ENCODE peak calls at places on chromosomes 5 and 9, in seven cellular contexts. L, J, E, U, X, P and Z are unnamed samples.

GRCh38 chr5:127442085-127442484 is 75.4 kb upstream of the PRRC1 start:
- DNase-seq in X (no peak), P (no peak), J (no peak), E (no peak), L (peak), U (peak), Z (no peak)

GRCh38 chr5:55471468-55471867 is 63.3 kb downstream of the PLPP1 start:
- DNase-seq in L (no peak), E (no peak), X (no peak), P (no peak), J (no peak), U (no peak), Z (no peak)

GRCh38 chr5:135248801-135249231 is 150.2 kb downstream of the MACROH2A1 start:
- DNase-seq in X (no peak), U (no peak), L (no peak), P (no peak), E (no peak), J (no peak), Z (no peak)

GRCh38 chr5:75716715-75717081 is 539 bp downstream of the POC5 start:
- DNase-seq in E (no peak), X (no peak), U (no peak), J (no peak), L (no peak), P (no peak), Z (no peak)

GRCh38 chr5:124748687-124749594 is 2.5 kb upstream of the ZNF608 start:
- DNase-seq in P (no peak), E (peak), X (peak), U (peak), J (peak), L (peak), Z (no peak)

GRCh38 chr9:114174876-114175771 is 19.8 kb downstream of the COL27A1 start:
- DNase-seq in L (no peak), J (no peak), P (no peak), X (peak), U (no peak), E (peak), Z (no peak)

GRCh38 chr9:109967651-109968331 is 187.8 kb downstream of the PALM2AKAP2 start:
- DNase-seq in U (no peak), E (no peak), L (no peak), P (no peak), J (no peak), X (no peak), Z (no peak)

GRCh38 chr5:83471405-83472212 is at the start of gene VCAN:
- DNase-seq in U (peak), P (no peak), E (peak), X (peak), L (peak), J (peak), Z (no peak)

GRCh38 chr9:71719585-71719984 is 48.7 kb downstream of the CEMIP2 start:
- DNase-seq in U (peak), P (no peak), J (peak), E (peak), X (no peak), L (peak), Z (no peak)

GRCh38 chr9:34578241-34579096 is 11.1 kb downstream of the CNTFR start:
- DNase-seq in X (no peak), E (peak), U (peak), J (no peak), P (no peak), L (peak), Z (no peak)

GRCh38 chr5:1244976-1245375 is 19.8 kb downstream of the SLC6A18 start:
- DNase-seq in X (no peak), P (no peak), J (no peak), U (no peak), E (no peak), L (no peak), Z (no peak)
- TF ChIP-seq CTCF in X (no peak), P (no peak), J (no peak), U (no peak), E (no peak), L (no peak), Z (no peak)

DNA sequence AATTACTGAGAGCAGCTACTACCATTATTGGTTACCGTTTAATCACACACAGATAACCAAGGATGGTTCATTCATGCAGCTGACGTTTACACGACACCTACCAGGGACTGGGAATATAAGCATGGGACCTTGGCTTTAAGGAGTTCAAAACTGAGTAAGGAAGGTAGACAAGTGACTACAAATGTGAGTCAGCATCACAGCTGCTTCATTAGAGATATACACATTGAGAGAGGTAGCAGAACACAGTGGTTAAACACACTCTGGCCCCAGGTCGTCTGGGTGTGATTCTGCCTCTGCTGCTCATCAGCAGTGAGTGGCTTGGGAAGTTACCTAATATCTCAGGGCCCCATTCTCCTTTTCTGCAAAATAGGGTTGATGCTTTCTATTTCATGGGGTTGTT is 268.6 kb downstream of the NR3C1 start:
- DNase-seq in U (peak), E (no peak), P (no peak), J (no peak), X (no peak), L (no peak), Z (no peak)
- TF ChIP-seq CTCF in U (no peak), E (no peak), P (no peak), J (no peak), X (no peak), L (no peak), Z (no peak)

GRCh38 chr9:73183917-73184861 is 32.5 kb downstream of the ANXA1 start:
- DNase-seq in E (peak), X (no peak), L (peak), U (peak), J (peak), P (no peak), Z (no peak)
- TF ChIP-seq CTCF in E (peak), X (peak), L (peak), U (no peak), J (peak), P (peak), Z (no peak)

GRCh38 chr9:4375424-4376195 is 75.7 kb upstream of the GLIS3 start:
- DNase-seq in J (no peak), X (no peak), L (peak), P (no peak), U (peak), E (peak), Z (no peak)
- TF ChIP-seq CTCF in J (peak), X (peak), L (peak), P (no peak), U (peak), E (peak), Z (no peak)

GRCh38 chr9:3578786-3579185 is 53.0 kb upstream of the RFX3 start:
- DNase-seq in J (peak), X (no peak), P (no peak), U (peak), L (peak), E (peak), Z (no peak)

GRCh38 chr9:3571500-3571899 is 45.7 kb upstream of the RFX3 start:
- DNase-seq in L (no peak), X (no peak), E (no peak), P (no peak), U (no peak), J (no peak), Z (no peak)

DNA sequence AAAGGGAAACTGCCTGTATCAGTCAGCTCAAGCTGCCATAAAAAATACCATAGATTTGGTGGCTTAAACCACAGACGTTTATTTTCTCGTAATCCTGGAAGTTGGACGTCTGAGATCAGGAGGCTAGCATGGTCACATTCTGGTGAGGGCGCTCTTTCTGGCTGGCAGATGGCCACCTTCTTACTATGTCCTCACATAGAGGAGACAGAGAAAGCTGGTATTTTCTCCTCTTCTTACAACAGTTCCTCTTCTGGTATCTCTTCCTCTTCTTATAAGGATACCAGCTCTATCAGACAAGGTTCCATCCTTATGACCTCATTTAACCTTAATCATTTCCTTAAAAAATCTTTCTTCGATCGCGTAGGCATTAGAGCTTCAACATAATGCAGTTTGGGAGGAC is 50.6 kb upstream of the RFX3 start:
- DNase-seq in U (no peak), J (no peak), P (no peak), L (no peak), E (no peak), X (no peak), Z (no peak)
- TF ChIP-seq CTCF in U (no peak), J (no peak), P (no peak), L (no peak), E (no peak), X (no peak), Z (no peak)